ENCODE peak calls at places on chromosomes 5 and 9, in six cellular contexts. One of them, this sample, is unnamed.

GRCh38 chr5:29039994-29040393 is 2001.6 kb upstream of the CDH9 start:
- DNase-seq in upper lobe of left lung: no peak
- DNase-seq in uterus: no peak
- DNase-seq in stomach: no peak
- DNase-seq in Peyer's patch: no peak
- DNase-seq in transverse colon: no peak
- DNase-seq in this sample: no peak

GRCh38 chr9:137168575-137168906 is 1.3 kb downstream of the LRRC26 start:
- DNase-seq in Peyer's patch: no peak
- DNase-seq in upper lobe of left lung: no peak
- DNase-seq in stomach: no peak
- DNase-seq in transverse colon: no peak
- DNase-seq in uterus: no peak
- DNase-seq in this sample: no peak

GRCh38 chr9:95058795-95059386 is 258.6 kb downstream of the FANCC start:
- DNase-seq in stomach: no peak
- DNase-seq in upper lobe of left lung: no peak
- DNase-seq in uterus: no peak
- DNase-seq in Peyer's patch: no peak
- DNase-seq in transverse colon: no peak
- DNase-seq in this sample: no peak

GRCh38 chr5:162227075-162227474 is 159.5 kb downstream of the GABRG2 start:
- DNase-seq in upper lobe of left lung: no peak
- DNase-seq in uterus: no peak
- DNase-seq in stomach: no peak
- DNase-seq in transverse colon: no peak
- DNase-seq in Peyer's patch: no peak
- DNase-seq in this sample: no peak

GRCh38 chr9:98097836-98098235 is 21.2 kb downstream of the TRIM14 start:
- DNase-seq in Peyer's patch: no peak
- DNase-seq in transverse colon: peak; percentile 6
- DNase-seq in uterus: no peak
- DNase-seq in upper lobe of left lung: no peak
- DNase-seq in stomach: no peak
- DNase-seq in this sample: peak; percentile 67

GRCh38 chr9:107485451-107486043 is 4.0 kb downstream of the KLF4 start:
- DNase-seq in Peyer's patch: no peak
- DNase-seq in transverse colon: no peak
- DNase-seq in uterus: no peak
- DNase-seq in upper lobe of left lung: no peak
- DNase-seq in stomach: no peak
- DNase-seq in this sample: no peak

GRCh38 chr5:122699226-122699625 is 75.7 kb upstream of the SNX2 start:
- DNase-seq in uterus: no peak
- DNase-seq in stomach: no peak
- DNase-seq in transverse colon: no peak
- DNase-seq in Peyer's patch: no peak
- DNase-seq in upper lobe of left lung: no peak
- DNase-seq in this sample: no peak

GRCh38 chr9:119251951-119252350 is 117.3 kb downstream of the BRINP1 start:
- DNase-seq in Peyer's patch: no peak
- DNase-seq in upper lobe of left lung: no peak
- DNase-seq in transverse colon: no peak
- DNase-seq in uterus: no peak
- DNase-seq in stomach: no peak
- DNase-seq in this sample: no peak

GRCh38 chr5:168295574-168296201 is 4.2 kb downstream of the WWC1 start:
- DNase-seq in uterus: no peak
- DNase-seq in upper lobe of left lung: peak; percentile 65
- DNase-seq in Peyer's patch: no peak
- DNase-seq in stomach: peak; percentile 71
- DNase-seq in transverse colon: no peak
- DNase-seq in this sample: peak; percentile 81

GRCh38 chr5:54457094-54457531 is 1.6 kb downstream of the HSPB3 start:
- DNase-seq in transverse colon: peak; percentile 10
- DNase-seq in upper lobe of left lung: no peak
- DNase-seq in Peyer's patch: no peak
- DNase-seq in stomach: peak; percentile 37
- DNase-seq in uterus: no peak
- DNase-seq in this sample: no peak

GRCh38 chr9:137083418-137084004 is 3.3 kb upstream of the MAN1B1 start:
- DNase-seq in transverse colon: peak; percentile 42
- DNase-seq in uterus: peak; percentile 63
- DNase-seq in Peyer's patch: no peak
- DNase-seq in stomach: peak; percentile 56
- DNase-seq in upper lobe of left lung: no peak
- DNase-seq in this sample: no peak

GRCh38 chr5:150562832-150563231 is 54.9 kb downstream of the NDST1 start:
- DNase-seq in uterus: peak; percentile 14
- DNase-seq in transverse colon: peak; percentile 52
- DNase-seq in Peyer's patch: no peak
- DNase-seq in upper lobe of left lung: no peak
- DNase-seq in stomach: no peak
- DNase-seq in this sample: no peak

GRCh38 chr5:6820851-6821479 is 107.7 kb downstream of the TENT4A start:
- DNase-seq in upper lobe of left lung: no peak
- DNase-seq in uterus: no peak
- DNase-seq in transverse colon: peak; percentile 21
- DNase-seq in Peyer's patch: no peak
- DNase-seq in stomach: no peak
- DNase-seq in this sample: no peak

GRCh38 chr5:133392448-133392847 is 219.9 kb downstream of the FSTL4 start:
- DNase-seq in Peyer's patch: no peak
- DNase-seq in uterus: no peak
- DNase-seq in transverse colon: no peak
- DNase-seq in stomach: no peak
- DNase-seq in upper lobe of left lung: no peak
- DNase-seq in this sample: no peak

GRCh38 chr5:149894237-149894636 is 50.4 kb downstream of the PDE6A start:
- DNase-seq in transverse colon: no peak
- DNase-seq in upper lobe of left lung: no peak
- DNase-seq in stomach: no peak
- DNase-seq in uterus: no peak
- DNase-seq in Peyer's patch: no peak
- DNase-seq in this sample: no peak

GRCh38 chr9:135021393-135021789 is 66.1 kb upstream of the OLFM1 start:
- DNase-seq in Peyer's patch: no peak
- DNase-seq in stomach: no peak
- DNase-seq in transverse colon: no peak
- DNase-seq in upper lobe of left lung: no peak
- DNase-seq in uterus: no peak
- DNase-seq in this sample: no peak

GRCh38 chr5:120160120-120160895 is 303.8 kb upstream of the PRR16 start:
- DNase-seq in upper lobe of left lung: no peak
- DNase-seq in transverse colon: no peak
- DNase-seq in uterus: no peak
- DNase-seq in stomach: no peak
- DNase-seq in Peyer's patch: no peak
- DNase-seq in this sample: no peak

GRCh38 chr5:113230711-113231652 is 203.8 kb downstream of the TSSK1B start:
- DNase-seq in Peyer's patch: no peak
- DNase-seq in upper lobe of left lung: no peak
- DNase-seq in uterus: no peak
- DNase-seq in stomach: no peak
- DNase-seq in transverse colon: no peak
- DNase-seq in this sample: no peak

GRCh38 chr9:78029601-78030552 is 1.7 kb downstream of the GNAQ start:
- DNase-seq in transverse colon: peak; percentile 14
- DNase-seq in Peyer's patch: no peak
- DNase-seq in stomach: no peak
- DNase-seq in upper lobe of left lung: no peak
- DNase-seq in uterus: peak; percentile 28
- DNase-seq in this sample: no peak

GRCh38 chr9:76691761-76692313 is 72.4 kb upstream of the PCA3 start:
- DNase-seq in transverse colon: peak; percentile 38
- DNase-seq in upper lobe of left lung: no peak
- DNase-seq in Peyer's patch: no peak
- DNase-seq in uterus: no peak
- DNase-seq in stomach: no peak
- DNase-seq in this sample: no peak

GRCh38 chr5:146564036-146564762 is 48.2 kb upstream of the GPR151 start:
- DNase-seq in stomach: no peak
- DNase-seq in transverse colon: no peak
- DNase-seq in uterus: no peak
- DNase-seq in upper lobe of left lung: no peak
- DNase-seq in Peyer's patch: no peak
- DNase-seq in this sample: no peak

GRCh38 chr5:36442796-36443195 is 141.1 kb upstream of the RANBP3L start:
- DNase-seq in upper lobe of left lung: no peak
- DNase-seq in Peyer's patch: no peak
- DNase-seq in stomach: peak; percentile 38
- DNase-seq in transverse colon: no peak
- DNase-seq in uterus: no peak
- DNase-seq in this sample: no peak

GRCh38 chr9:120942186-120943001 is 15.8 kb upstream of the TRAF1 start:
- DNase-seq in uterus: no peak
- DNase-seq in Peyer's patch: no peak
- DNase-seq in stomach: no peak
- DNase-seq in transverse colon: no peak
- DNase-seq in upper lobe of left lung: peak; percentile 66
- DNase-seq in this sample: no peak

GRCh38 chr9:71703172-71703872 is 65.0 kb downstream of the CEMIP2 start:
- DNase-seq in uterus: no peak
- DNase-seq in upper lobe of left lung: no peak
- DNase-seq in Peyer's patch: no peak
- DNase-seq in transverse colon: no peak
- DNase-seq in stomach: no peak
- DNase-seq in this sample: no peak

GRCh38 chr5:65721050-65721774 is 697 bp downstream of the SGTB start:
- DNase-seq in uterus: peak; percentile 63
- DNase-seq in stomach: peak; percentile 53
- DNase-seq in upper lobe of left lung: peak; percentile 40
- DNase-seq in transverse colon: peak; percentile 55
- DNase-seq in Peyer's patch: peak; percentile 36
- DNase-seq in this sample: no peak
- TF ChIP-seq POLR2A in uterus: no peak
- TF ChIP-seq POLR2A in stomach: no peak
- TF ChIP-seq POLR2A in upper lobe of left lung: no peak
- TF ChIP-seq POLR2A in transverse colon: no peak
- TF ChIP-seq POLR2A in Peyer's patch: no peak
- TF ChIP-seq POLR2A in this sample: no peak

GRCh38 chr9:115118471-115119156 is 657 bp upstream of the TNC start:
- DNase-seq in stomach: peak; percentile 60
- DNase-seq in Peyer's patch: peak; percentile 17
- DNase-seq in uterus: peak; percentile 81
- DNase-seq in upper lobe of left lung: peak; percentile 82
- DNase-seq in transverse colon: peak; percentile 48
- DNase-seq in this sample: peak; percentile 54
- H3K4me3 ChIP-seq in stomach: peak overlapping the region; percentile 46
- H3K4me3 ChIP-seq in Peyer's patch: peak overlapping the region; percentile 41
- H3K4me3 ChIP-seq in uterus: peak overlapping the region; percentile 40
- H3K4me3 ChIP-seq in upper lobe of left lung: peak overlapping the region; percentile 25
- H3K4me3 ChIP-seq in transverse colon: no peak overlapping the region
- H3K4me3 ChIP-seq in this sample: peak overlapping the region; percentile 26

GRCh38 chr5:135600971-135601381 is 22.2 kb upstream of the CXCL14 start:
- DNase-seq in Peyer's patch: no peak
- DNase-seq in upper lobe of left lung: no peak
- DNase-seq in stomach: no peak
- DNase-seq in transverse colon: no peak
- DNase-seq in uterus: no peak
- DNase-seq in this sample: peak; percentile 2

GRCh38 chr5:135600141-135600570 is 21.4 kb upstream of the CXCL14 start:
- DNase-seq in Peyer's patch: no peak
- DNase-seq in stomach: no peak
- DNase-seq in transverse colon: no peak
- DNase-seq in upper lobe of left lung: no peak
- DNase-seq in uterus: no peak
- DNase-seq in this sample: no peak

GRCh38 chr5:135596788-135597187 is 18.0 kb upstream of the CXCL14 start:
- DNase-seq in Peyer's patch: no peak
- DNase-seq in stomach: no peak
- DNase-seq in uterus: no peak
- DNase-seq in upper lobe of left lung: no peak
- DNase-seq in transverse colon: no peak
- DNase-seq in this sample: no peak

GRCh38 chr5:135599421-135600140 is 20.8 kb upstream of the CXCL14 start:
- DNase-seq in Peyer's patch: no peak
- DNase-seq in stomach: no peak
- DNase-seq in uterus: no peak
- DNase-seq in transverse colon: no peak
- DNase-seq in upper lobe of left lung: no peak
- DNase-seq in this sample: no peak

GRCh38 chr5:135598691-135599395 is 20.1 kb upstream of the CXCL14 start:
- DNase-seq in upper lobe of left lung: no peak
- DNase-seq in Peyer's patch: no peak
- DNase-seq in uterus: no peak
- DNase-seq in transverse colon: no peak
- DNase-seq in stomach: no peak
- DNase-seq in this sample: no peak
- TF ChIP-seq POLR2A in upper lobe of left lung: no peak
- TF ChIP-seq POLR2A in Peyer's patch: no peak
- TF ChIP-seq POLR2A in uterus: no peak
- TF ChIP-seq POLR2A in transverse colon: no peak
- TF ChIP-seq POLR2A in stomach: no peak
- TF ChIP-seq POLR2A in this sample: no peak

DNA sequence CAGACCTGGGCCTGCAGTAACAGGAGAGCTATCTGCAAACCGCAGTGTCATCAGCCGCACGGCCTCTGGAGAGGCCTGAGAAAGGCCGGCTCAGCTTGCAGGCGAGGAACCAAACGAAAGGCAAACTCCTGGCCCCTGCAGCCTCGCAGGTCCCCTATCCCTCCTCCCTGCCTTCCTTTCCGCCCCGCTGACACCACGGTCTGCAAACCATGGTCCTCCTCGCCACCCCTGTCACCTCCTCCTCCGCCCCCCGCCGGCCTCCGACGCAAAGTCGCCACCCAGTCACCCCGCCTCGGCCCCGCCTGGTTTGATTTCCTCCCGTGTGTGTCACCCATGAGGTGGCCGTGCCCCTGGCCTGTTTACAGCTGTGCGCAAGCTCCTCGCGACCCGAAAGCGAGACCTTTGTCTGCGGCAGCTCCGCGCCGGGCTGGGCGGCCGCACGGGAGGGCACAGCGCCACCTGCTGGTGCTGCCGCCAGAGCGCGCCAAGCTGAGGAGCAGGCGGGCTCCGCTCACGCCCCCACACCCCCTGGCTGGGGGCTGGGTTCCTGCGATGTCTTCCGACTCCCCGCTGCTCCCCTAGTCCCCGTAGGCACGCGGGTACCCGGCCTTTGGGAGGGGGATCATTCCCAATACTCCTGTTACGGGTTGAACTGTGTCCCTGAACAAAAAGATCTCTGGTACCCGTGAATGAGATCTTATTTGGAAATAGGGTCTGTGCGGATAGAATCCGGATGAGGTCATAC is 19.4 kb downstream of the GBGT1 start:
- DNase-seq in stomach: peak; percentile 86
- DNase-seq in Peyer's patch: peak; percentile 94
- DNase-seq in transverse colon: peak; percentile 95
- DNase-seq in uterus: peak; percentile 69
- DNase-seq in upper lobe of left lung: peak; percentile 91
- DNase-seq in this sample: peak; percentile 71
- H3K4me3 ChIP-seq in stomach: peak overlapping the region; percentile 44
- H3K4me3 ChIP-seq in Peyer's patch: peak overlapping the region; percentile 37
- H3K4me3 ChIP-seq in transverse colon: peak overlapping the region; percentile 2
- H3K4me3 ChIP-seq in uterus: peak overlapping the region; percentile 44
- H3K4me3 ChIP-seq in upper lobe of left lung: peak overlapping the region; percentile 26
- H3K4me3 ChIP-seq in this sample: peak overlapping the region; percentile 61

GRCh38 chr9:127715443-127716337 is at the start of the genes PTRH1 and TTC16:
- DNase-seq in transverse colon: peak; percentile 98
- DNase-seq in Peyer's patch: peak; percentile 99
- DNase-seq in uterus: peak; percentile 97
- DNase-seq in upper lobe of left lung: peak; percentile 97
- DNase-seq in stomach: peak; percentile 97
- DNase-seq in this sample: peak; percentile 96
- TF ChIP-seq POLR2A in transverse colon: peak; percentile 41
- TF ChIP-seq POLR2A in Peyer's patch: peak; percentile 18
- TF ChIP-seq POLR2A in uterus: no peak
- TF ChIP-seq POLR2A in upper lobe of left lung: peak; percentile 67
- TF ChIP-seq POLR2A in stomach: no peak
- TF ChIP-seq POLR2A in this sample: peak; percentile 19

This sample was measured in breast epithelium.